ENCODE peak calls at places on chromosomes 6 and 20, in ten cellular contexts. U, N, T, V, B, K, R, I, D and Y are unnamed samples.

GRCh38 chr20:4871486-4871885 is 129.8 kb downstream of the SLC23A2 start:
- DNase-seq in U (no peak), N (no peak), T (no peak), V (no peak), B (no peak), K (no peak), R (no peak), I (no peak), D (no peak), Y (no peak)

GRCh38 chr20:14295812-14296211 is 41.6 kb downstream of the FLRT3 start:
- DNase-seq in U (no peak), N (no peak), T (no peak), V (no peak), B (no peak), K (no peak), R (no peak), I (no peak), D (no peak), Y (no peak)

GRCh38 chr20:38032585-38033329 is 499 bp downstream of the TTI1 start:
- DNase-seq in U (no peak), N (no peak), T (no peak), V (no peak), B (no peak), K (no peak), R (no peak), I (no peak), D (no peak), Y (no peak)

GRCh38 chr6:144027927-144028587 is 20.0 kb upstream of the PLAGL1 start:
- DNase-seq in U (no peak), N (no peak), T (no peak), V (no peak), B (no peak), K (no peak), R (no peak), I (no peak), D (no peak), Y (no peak)

GRCh38 chr6:70175770-70176169 is 127.1 kb downstream of the COL9A1 start:
- DNase-seq in U (no peak), N (no peak), T (no peak), V (no peak), B (no peak), K (no peak), R (no peak), I (no peak), D (no peak), Y (no peak)

GRCh38 chr20:41387433-41387832 is 20.8 kb upstream of the EMILIN3 start:
- DNase-seq in U (no peak), N (no peak), T (no peak), V (no peak), B (no peak), K (no peak), R (no peak), I (no peak), D (no peak), Y (no peak)

GRCh38 chr6:5175195-5175594 is 85.6 kb downstream of the LYRM4 start:
- DNase-seq in U (no peak), N (no peak), T (no peak), V (no peak), B (no peak), K (no peak), R (no peak), I (no peak), D (no peak), Y (no peak)

GRCh38 chr6:129153257-129153656 is 270.3 kb downstream of the LAMA2 start:
- DNase-seq in U (no peak), N (no peak), T (no peak), V (no peak), B (no peak), K (no peak), R (no peak), I (no peak), D (no peak), Y (no peak)

GRCh38 chr20:51800769-51801219 is 1.5 kb downstream of the SALL4 start:
- DNase-seq in U (no peak), N (peak; percentile 10), T (no peak), V (peak; percentile 20), B (peak; percentile 21), K (peak; percentile 28), R (no peak), I (no peak), D (peak; percentile 28), Y (peak; percentile 13)

GRCh38 chr6:71478834-71479541 is 190.4 kb downstream of the OGFRL1 start:
- DNase-seq in U (no peak), N (no peak), T (no peak), V (peak; percentile 44), B (peak; percentile 98), K (peak; percentile 97), R (no peak), I (no peak), D (no peak), Y (no peak)

GRCh38 chr6:158565122-158565429 is 5.2 kb downstream of the TMEM181 start:
- DNase-seq in U (no peak), N (no peak), T (peak; percentile 67), V (no peak), B (no peak), K (no peak), R (no peak), I (no peak), D (no peak), Y (no peak)

GRCh38 chr6:158564243-158565121 is 4.6 kb downstream of the TMEM181 start:
- DNase-seq in U (no peak), N (no peak), T (peak; percentile 55), V (no peak), B (no peak), K (no peak), R (no peak), I (peak; percentile 58), D (no peak), Y (no peak)

GRCh38 chr6:158566207-158566818 is 6.4 kb downstream of the TMEM181 start:
- DNase-seq in U (no peak), N (no peak), T (peak; percentile 38), V (no peak), B (no peak), K (no peak), R (no peak), I (no peak), D (no peak), Y (no peak)

GRCh38 chr6:158567152-158567551 is 7.3 kb downstream of the TMEM181 start:
- DNase-seq in U (no peak), N (no peak), T (peak; percentile 46), V (no peak), B (no peak), K (no peak), R (no peak), I (no peak), D (no peak), Y (no peak)

DNA sequence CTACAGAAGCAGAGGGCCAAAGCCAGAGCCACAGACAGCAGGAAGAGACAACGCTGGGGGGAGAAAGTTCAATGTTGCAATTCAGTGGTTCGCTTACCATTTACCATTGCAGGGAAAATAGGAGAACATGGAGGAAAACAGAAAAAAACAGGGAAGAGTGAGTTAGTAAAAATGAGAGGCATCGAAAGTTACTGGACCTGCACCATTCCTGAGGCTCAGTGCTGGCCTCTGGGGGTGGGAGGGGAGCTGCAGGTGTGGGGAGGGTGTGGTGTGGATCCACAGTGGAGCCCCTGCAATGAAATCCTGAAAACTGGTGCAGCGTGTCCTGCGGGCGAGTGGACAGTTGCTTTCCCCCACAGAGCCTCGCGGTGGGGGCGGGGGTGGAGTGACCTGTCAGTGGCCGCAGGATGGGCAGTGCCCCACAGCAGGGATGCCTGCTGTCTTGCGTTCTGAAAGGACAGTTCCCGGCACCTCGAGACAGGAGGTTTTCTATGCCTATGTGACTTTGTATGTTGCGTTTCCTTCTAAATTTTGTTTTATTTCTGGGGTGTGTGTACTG is 5.7 kb downstream of the TMEM181 start:
- DNase-seq in U (no peak), N (no peak), T (peak; percentile 49), V (no peak), B (no peak), K (no peak), R (no peak), I (no peak), D (no peak), Y (no peak)
- TF ChIP-seq CTCF in U (no peak), N (no peak), T (no peak), V (no peak), B (no peak), K (no peak), R (no peak), I (no peak), D (no peak), Y (peak; percentile 32)

DNA sequence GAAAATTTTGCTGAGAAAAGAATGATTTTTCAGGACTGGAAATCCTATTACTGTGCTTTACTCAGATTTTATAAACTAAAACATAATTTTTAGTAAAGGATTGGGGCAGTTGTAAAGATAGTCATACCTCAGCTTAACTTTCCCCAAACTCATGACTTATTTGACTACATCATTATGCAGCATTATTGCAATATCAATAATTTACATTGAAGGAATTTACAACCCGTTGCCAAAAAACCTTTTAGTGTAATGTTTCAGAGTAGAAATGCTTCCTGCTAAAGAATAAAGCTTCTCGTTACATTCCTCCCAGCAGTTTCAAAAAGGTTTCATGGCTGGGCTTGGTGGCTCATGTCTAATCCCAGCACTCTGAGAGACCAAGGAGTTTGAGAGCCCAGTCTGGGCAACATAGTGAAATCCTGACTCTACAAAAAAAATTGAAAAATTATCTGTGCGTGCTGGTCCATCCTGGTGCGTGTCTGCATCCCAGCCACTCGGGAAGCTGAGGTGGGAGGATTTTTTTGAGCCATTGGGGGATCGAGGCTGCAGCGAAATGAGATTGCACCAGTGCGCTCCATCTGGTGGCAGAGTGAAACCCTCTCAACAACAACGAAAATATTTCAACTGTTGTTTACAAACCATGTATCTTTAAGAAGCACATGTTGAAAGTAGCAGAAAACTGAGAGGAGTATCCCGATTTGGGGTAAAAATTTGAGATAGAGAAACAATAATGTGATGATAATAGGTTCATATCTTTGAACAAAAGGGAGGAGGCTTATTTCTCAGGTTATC is 4.4 kb downstream of the AMD1 start:
- DNase-seq in U (no peak), N (no peak), T (no peak), V (no peak), B (no peak), K (peak; percentile 61), R (no peak), I (no peak), D (peak; percentile 38), Y (no peak)
- TF ChIP-seq CTCF in U (peak; percentile 22), N (no peak), T (no peak), V (peak; percentile 38), B (peak; percentile 74), K (peak; percentile 71), R (peak; percentile 4), I (peak; percentile 51), D (peak; percentile 48), Y (peak; percentile 50)

GRCh38 chr6:139250296-139251274 is 41.2 kb downstream of the TXLNB start:
- DNase-seq in U (peak; percentile 71), N (peak; percentile 63), T (no peak), V (peak; percentile 17), B (peak; percentile 49), K (peak; percentile 67), R (peak; percentile 57), I (peak; percentile 34), D (peak; percentile 40), Y (peak; percentile 21)
- TF ChIP-seq CTCF in U (peak; percentile 52), N (peak; percentile 48), T (peak; percentile 24), V (peak; percentile 77), B (peak; percentile 74), K (peak; percentile 74), R (peak; percentile 65), I (peak; percentile 67), D (peak; percentile 20), Y (peak; percentile 64)

DNA sequence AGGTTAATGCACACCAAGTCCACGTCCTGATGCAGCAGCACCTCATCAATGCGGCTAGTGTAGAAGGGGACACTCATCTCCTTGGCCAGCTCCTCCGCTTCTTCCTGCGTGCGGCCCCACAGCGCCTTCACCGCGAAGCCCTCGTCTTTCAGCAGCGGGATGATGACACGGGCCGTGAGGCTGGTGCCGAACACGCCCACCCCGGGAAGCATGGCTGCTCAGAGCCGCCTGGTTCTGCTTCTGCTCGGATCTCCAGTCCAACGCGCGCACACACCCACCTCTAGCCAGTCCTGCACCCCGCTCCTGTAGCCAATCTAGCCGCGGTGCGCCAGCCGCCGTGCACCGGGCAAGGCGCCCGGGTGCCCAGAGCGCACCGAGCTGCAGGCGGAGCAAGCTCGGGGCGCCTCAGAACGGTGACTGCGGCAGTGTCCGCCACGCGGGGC is 700 bp downstream of the GFOD1 start:
- DNase-seq in U (peak; percentile 60), N (peak; percentile 54), T (peak; percentile 80), V (peak; percentile 29), B (peak; percentile 72), K (peak; percentile 71), R (peak; percentile 73), I (peak; percentile 66), D (peak; percentile 53), Y (no peak)
- TF ChIP-seq CTCF in U (no peak), N (no peak), T (no peak), V (no peak), B (no peak), K (no peak), R (no peak), I (no peak), D (no peak), Y (no peak)